ENCODE peak calls at places on chromosomes 1 and 21, in four cellular contexts. C, Z, H and F are unnamed samples.

GRCh38 chr21:19507682-19508260 is 1104.2 kb upstream of the TMPRSS15 start:
- DNase-seq in H (peak; percentile 28), Z (no peak), C (peak; percentile 4), F (no peak)

GRCh38 chr1:33455537-33456301 is 16.7 kb upstream of the ZSCAN20 start:
- DNase-seq in C (peak; percentile 87), H (peak; percentile 83), Z (peak; percentile 55), F (peak; percentile 74)

GRCh38 chr1:162110910-162111309 is 41.4 kb downstream of the NOS1AP start:
- DNase-seq in C (no peak), H (no peak), Z (no peak), F (no peak)

GRCh38 chr21:36254106-36254941 is 65.7 kb upstream of the MORC3 start:
- DNase-seq in Z (no peak), C (no peak), H (no peak), F (no peak)

GRCh38 chr1:104195395-104195794 is 445.7 kb downstream of the AMY1C start:
- DNase-seq in C (no peak), H (peak; percentile 63), Z (no peak), F (peak; percentile 72)

GRCh38 chr1:202164271-202165037 is 4.1 kb upstream of the PTPN7 start:
- DNase-seq in H (no peak), Z (no peak), C (no peak), F (no peak)

GRCh38 chr1:37673920-37674319 is 18.4 kb upstream of the CDCA8 start:
- DNase-seq in Z (no peak), H (no peak), C (no peak), F (no peak)

GRCh38 chr1:205582471-205583291 is 49.1 kb downstream of the ELK4 start:
- DNase-seq in C (no peak), Z (no peak), H (no peak), F (no peak)

GRCh38 chr1:212225416-212225815 is 59.8 kb upstream of the PPP2R5A start:
- DNase-seq in H (no peak), C (no peak), Z (no peak), F (no peak)

GRCh38 chr1:118987431-118988185 is 535 bp downstream of the TBX15 start:
- DNase-seq in C (no peak), H (no peak), Z (no peak), F (no peak)

GRCh38 chr1:59393211-59394180 is 96.6 kb downstream of the FGGY start:
- DNase-seq in H (no peak), Z (peak; percentile 90), C (peak; percentile 90), F (no peak)

GRCh38 chr1:111903148-111903857 is 86.2 kb downstream of the KCND3 start:
- DNase-seq in Z (no peak), C (no peak), H (no peak), F (no peak)

GRCh38 chr1:184945034-184945433 is 29.3 kb downstream of the NIBAN1 start:
- DNase-seq in H (no peak), Z (no peak), C (peak; percentile 48), F (peak; percentile 80)

GRCh38 chr1:225156254-225156653 is 226.8 kb downstream of the DNAH14 start:
- DNase-seq in C (peak; percentile 78), Z (no peak), H (no peak), F (no peak)

GRCh38 chr1:21434394-21434793 is 5.5 kb upstream of the NBPF3 start:
- DNase-seq in C (no peak), H (no peak), Z (no peak), F (no peak)

GRCh38 chr1:32498751-32499150 is 33.9 kb downstream of the ZBTB8B start:
- DNase-seq in Z (no peak), H (no peak), C (no peak), F (no peak)

GRCh38 chr1:224333309-224333926 is 3.4 kb upstream of the NVL start:
- DNase-seq in Z (no peak), C (peak; percentile 79), H (peak; percentile 86), F (peak; percentile 67)

GRCh38 chr1:183870351-183871077 is 65.6 kb downstream of the RGL1 start:
- DNase-seq in Z (peak; percentile 29), H (peak; percentile 52), C (peak; percentile 62), F (peak; percentile 22)

GRCh38 chr1:201002510-201002909 is 21.0 kb downstream of the KIF21B start:
- DNase-seq in Z (no peak), H (no peak), C (no peak), F (no peak)

GRCh38 chr1:102954576-102954975 is 153.7 kb downstream of the COL11A1 start:
- DNase-seq in Z (no peak), H (no peak), C (no peak), F (no peak)

GRCh38 chr1:29513357-29513756 is 277.0 kb downstream of the PTPRU start:
- DNase-seq in H (peak; percentile 85), Z (peak; percentile 29), C (peak; percentile 61), F (peak; percentile 65)

GRCh38 chr1:155051342-155051776 is 243 bp downstream of the ADAM15 start:
- DNase-seq in C (no peak), Z (no peak), H (no peak), F (no peak)

GRCh38 chr1:155053531-155054105 is 2.5 kb downstream of the ADAM15 start:
- DNase-seq in Z (no peak), H (no peak), C (no peak), F (no peak)

GRCh38 chr1:155051777-155052398 is 772 bp downstream of the ADAM15 start:
- DNase-seq in H (peak; percentile 77), C (peak; percentile 29), Z (peak; percentile 65), F (peak; percentile 48)

GRCh38 chr1:155050560-155051341 is at the start of gene ADAM15:
- DNase-seq in Z (peak; percentile 83), H (peak; percentile 93), C (peak; percentile 56), F (peak; percentile 53)

DNA sequence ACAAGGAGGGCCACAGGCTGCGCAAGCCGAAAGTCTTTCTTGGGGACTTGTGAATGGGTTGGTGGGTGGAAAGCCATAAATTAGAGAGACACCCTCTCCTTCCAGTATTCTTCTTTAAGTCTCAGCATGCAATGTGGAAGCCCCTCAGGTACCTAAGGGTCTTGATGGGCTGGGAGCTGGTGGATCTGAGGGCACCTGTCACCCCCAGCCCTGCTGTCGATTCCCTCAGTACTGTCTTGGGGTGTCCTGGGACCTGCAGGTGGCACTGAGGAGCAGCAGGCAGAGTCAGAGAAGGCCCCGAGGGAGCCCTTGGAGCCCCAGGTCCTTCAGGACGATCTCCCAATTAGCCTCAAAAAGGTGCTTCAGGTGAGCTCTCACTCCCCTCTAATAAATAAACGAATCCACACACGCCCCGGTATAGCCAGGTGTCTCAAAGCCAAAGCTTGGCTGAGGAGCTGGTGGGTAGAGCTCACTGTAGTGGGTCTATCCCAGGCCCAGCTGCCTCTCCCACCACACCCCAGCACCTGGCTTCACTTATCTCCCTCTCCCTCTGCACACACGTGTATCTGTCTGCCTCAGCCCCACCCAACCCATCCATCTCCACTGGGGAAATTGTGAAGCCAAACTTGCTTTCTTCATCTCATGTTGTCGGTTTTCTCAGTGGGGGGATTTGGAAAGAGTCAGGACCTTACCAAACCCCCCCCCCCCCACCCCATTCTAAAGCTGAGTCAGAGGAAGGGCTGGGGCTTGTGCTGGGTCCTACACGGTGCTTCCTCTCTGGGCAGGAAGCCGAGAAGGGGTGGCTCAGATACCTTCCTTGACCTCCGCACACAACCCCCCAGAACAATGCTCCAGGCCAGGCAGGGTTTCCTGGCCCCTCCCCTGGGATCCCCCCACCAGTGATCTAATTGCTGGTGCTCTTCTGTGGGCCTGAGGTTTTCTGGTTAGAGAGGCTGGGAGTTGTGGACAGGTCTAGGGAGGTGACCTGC is 1.6 kb downstream of the ADAM15 start:
- DNase-seq in Z (peak; percentile 39), C (no peak), H (peak; percentile 51), F (peak; percentile 42)
- TF ChIP-seq CTCF in Z (peak; percentile 14), C (peak; percentile 33), H (peak; percentile 78), F (peak; percentile 72)

GRCh38 chr1:172394167-172394751 is 26.2 kb upstream of the C1orf105 start:
- DNase-seq in C (no peak), H (peak; percentile 69), Z (no peak), F (peak; percentile 44)

GRCh38 chr1:172393354-172393753 is 27.1 kb upstream of the C1orf105 start:
- DNase-seq in H (no peak), C (no peak), Z (no peak), F (no peak)

GRCh38 chr1:172397221-172397620 is 23.3 kb upstream of the C1orf105 start:
- DNase-seq in H (peak; percentile 76), Z (no peak), C (peak; percentile 72), F (peak; percentile 79)

GRCh38 chr1:172397633-172398032 is 22.9 kb upstream of the C1orf105 start:
- DNase-seq in H (no peak), Z (no peak), C (no peak), F (no peak)

GRCh38 chr1:172394811-172395210 is 25.7 kb upstream of the C1orf105 start:
- DNase-seq in Z (no peak), C (no peak), H (no peak), F (peak; percentile 29)
- H3K4me3 ChIP-seq in Z (no peak overlapping the region), C (no peak overlapping the region), H (no peak overlapping the region), F (no peak overlapping the region)

DNA sequence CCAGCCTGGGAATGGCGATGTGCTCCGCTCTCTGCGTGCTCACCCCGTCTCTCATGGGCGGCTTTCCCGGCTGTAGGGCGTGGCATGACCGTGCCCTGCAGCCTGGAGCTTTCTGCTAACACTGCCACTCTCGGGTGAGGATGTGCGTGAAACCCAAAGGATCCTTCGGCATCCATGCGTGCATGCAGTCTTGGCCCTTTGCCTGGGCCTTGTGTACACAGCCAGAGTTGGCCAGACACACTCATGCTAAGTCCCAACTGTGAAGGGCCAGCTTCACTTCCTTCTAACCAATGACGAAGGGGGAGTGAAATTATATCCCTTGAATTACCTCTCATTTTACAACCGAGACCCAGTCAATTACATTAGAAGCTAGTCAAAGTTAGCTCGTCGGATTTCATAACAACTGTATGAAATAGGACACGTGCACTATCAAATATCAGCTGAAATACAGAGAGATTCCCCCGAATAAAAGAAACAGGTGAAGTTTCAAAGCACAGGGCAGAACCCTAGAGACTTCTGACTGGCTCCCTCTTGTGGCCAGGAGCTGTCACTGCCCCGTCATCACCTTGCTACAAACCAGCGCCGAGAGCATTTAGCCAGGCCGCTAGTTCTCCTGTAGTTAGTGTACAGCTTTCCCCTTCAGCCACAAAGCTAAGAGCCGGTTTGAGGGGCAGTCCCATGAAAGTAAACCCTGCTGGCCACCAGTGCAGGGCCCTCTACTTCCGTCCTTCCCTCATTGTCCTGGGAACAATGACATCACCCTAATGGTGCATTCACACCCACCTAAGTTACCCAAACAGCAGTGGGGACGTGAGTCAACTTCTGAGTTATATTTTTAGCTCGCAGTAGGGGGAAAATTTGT is 63.4 kb upstream of the COA6 start:
- DNase-seq in H (peak; percentile 95), Z (peak; percentile 78), C (peak; percentile 61), F (peak; percentile 65)
- TF ChIP-seq CTCF in H (peak; percentile 98), Z (peak; percentile 83), C (peak; percentile 96), F (peak; percentile 97)

GRCh38 chr1:247115141-247115510 is 11.0 kb upstream of the ZNF669 start:
- DNase-seq in Z (no peak), H (no peak), C (no peak), F (no peak)

GRCh38 chr1:247114351-247115140 is 10.4 kb upstream of the ZNF669 start:
- DNase-seq in H (no peak), Z (no peak), C (no peak), F (no peak)

GRCh38 chr1:247113094-247113497 is 8.9 kb upstream of the ZNF669 start:
- DNase-seq in C (peak; percentile 11), Z (peak; percentile 80), H (peak; percentile 56), F (peak; percentile 24)

GRCh38 chr1:247112479-247112781 is 8.3 kb upstream of the ZNF669 start:
- DNase-seq in H (peak; percentile 39), Z (no peak), C (no peak), F (no peak)

DNA sequence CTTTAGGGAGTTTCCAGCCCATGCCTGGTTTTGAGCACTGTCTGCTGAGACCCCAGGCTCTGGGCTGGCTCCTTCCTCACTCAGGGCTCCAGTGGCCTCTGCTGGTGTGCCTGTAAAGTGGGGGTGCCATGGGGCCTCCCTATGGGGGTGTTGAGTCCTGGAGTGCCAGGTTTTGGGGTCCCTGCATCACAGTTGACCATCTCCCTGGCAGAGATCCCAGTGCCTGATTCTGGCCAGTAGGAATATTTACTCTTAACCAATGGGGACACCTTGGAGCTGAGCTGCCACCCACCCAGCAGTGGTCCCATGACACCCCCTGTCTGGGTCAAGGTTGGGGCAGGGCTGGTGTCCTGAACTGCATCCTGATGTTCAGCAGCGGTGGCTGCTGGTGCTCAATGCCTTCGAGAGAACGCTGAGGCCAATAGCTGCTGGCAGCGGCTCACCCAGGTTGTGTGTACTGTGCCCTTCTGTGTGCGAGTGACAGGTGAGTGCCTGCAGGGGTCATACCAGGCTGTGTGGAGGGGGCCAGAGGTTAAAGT is 9.6 kb upstream of the ZNF669 start:
- DNase-seq in H (no peak), C (no peak), Z (no peak), F (no peak)
- H3K4me3 ChIP-seq in H (no peak overlapping the region), C (no peak overlapping the region), Z (no peak overlapping the region), F (no peak overlapping the region)